ENCODE peak calls at places on chromosomes 6 and 20, in nine cellular contexts. S is left ventricle myocardium inferior, W is HCT116, K is GM23338, A is H9, P is WTC11, R is RWPE1, B is astrocyte of the spinal cord, L is PC-9. Z is an unnamed sample.
A peak's percentile ranks its signal among the peaks of the same experiment; 100 is the strongest.

GRCh38 chr6:112786801-112787200 is 439.7 kb downstream of the RFPL4B start:
- DNase-seq in S (no peak), W (no peak), K (no peak), A (no peak), P (no peak), R (no peak), B (no peak), L (no peak), Z (no peak)

GRCh38 chr6:100455230-100456124 is 9.2 kb downstream of the SIM1 start:
- DNase-seq in S (no peak), W (no peak), K (peak; percentile 76), A (peak; percentile 72), P (peak; percentile 53), R (no peak), B (no peak), L (no peak), Z (no peak)

GRCh38 chr6:41591859-41592502 is 45.8 kb downstream of the FOXP4 start:
- DNase-seq in S (peak; percentile 64), W (peak; percentile 46), K (peak; percentile 81), A (peak; percentile 81), P (peak; percentile 90), R (peak; percentile 90), B (peak; percentile 66), L (peak; percentile 71), Z (peak; percentile 90)

GRCh38 chr20:40633123-40633850 is 55.7 kb downstream of the MAFB start:
- DNase-seq in S (no peak), W (no peak), K (no peak), A (no peak), P (no peak), R (no peak), B (no peak), L (no peak), Z (peak; percentile 40)

GRCh38 chr6:117783280-117783679 is 108.0 kb downstream of the NUS1 start:
- DNase-seq in S (no peak), W (no peak), K (no peak), A (no peak), P (no peak), R (no peak), B (no peak), L (no peak), Z (no peak)

GRCh38 chr6:3351105-3351676 is 92.4 kb downstream of the PSMG4 start:
- DNase-seq in S (no peak), W (no peak), K (no peak), A (no peak), P (no peak), R (no peak), B (no peak), L (no peak), Z (no peak)

GRCh38 chr6:125154184-125155135 is 887 bp downstream of the TPD52L1 start:
- DNase-seq in S (no peak), W (peak; percentile 51), K (peak; percentile 69), A (peak; percentile 49), P (peak; percentile 42), R (peak; percentile 76), B (no peak), L (peak; percentile 73), Z (no peak)

GRCh38 chr20:62258499-62259293 is 20.4 kb downstream of the OSBPL2 start:
- DNase-seq in S (no peak), W (no peak), K (no peak), A (no peak), P (no peak), R (peak; percentile 47), B (peak; percentile 74), L (no peak), Z (no peak)

GRCh38 chr6:21808045-21808470 is 214.5 kb downstream of the SOX4 start:
- DNase-seq in S (peak; percentile 22), W (no peak), K (no peak), A (no peak), P (no peak), R (no peak), B (peak; percentile 79), L (peak; percentile 18), Z (no peak)

GRCh38 chr6:431986-432385 is 40.4 kb downstream of the IRF4 start:
- DNase-seq in S (no peak), W (no peak), K (no peak), A (no peak), P (no peak), R (no peak), B (peak; percentile 15), L (peak; percentile 44), Z (no peak)

GRCh38 chr20:33894798-33895197 is 83.7 kb downstream of the CHMP4B start:
- DNase-seq in S (no peak), W (no peak), K (no peak), A (no peak), P (no peak), R (no peak), B (no peak), L (no peak), Z (no peak)

GRCh38 chr6:37658121-37658520 is 39.6 kb downstream of the MDGA1 start:
- DNase-seq in S (no peak), W (no peak), K (no peak), A (no peak), P (no peak), R (no peak), B (no peak), L (no peak), Z (no peak)

GRCh38 chr6:94462231-94462630 is 1042.9 kb upstream of the EPHA7 start:
- DNase-seq in S (no peak), W (no peak), K (no peak), A (no peak), P (no peak), R (no peak), B (no peak), L (no peak), Z (no peak)

GRCh38 chr6:153032255-153032882 is 29.9 kb upstream of the MTRF1L start:
- DNase-seq in S (no peak), W (peak; percentile 27), K (peak; percentile 44), A (no peak), P (no peak), R (peak; percentile 20), B (peak; percentile 85), L (no peak), Z (no peak)

GRCh38 chr6:169841907-169842606 is 90.6 kb downstream of the ERMARD start:
- DNase-seq in S (no peak), W (no peak), K (no peak), A (peak; percentile 4), P (no peak), R (no peak), B (no peak), L (no peak), Z (peak; percentile 72)

GRCh38 chr6:78808933-78809332 is 58.4 kb upstream of the IRAK1BP1 start:
- DNase-seq in S (no peak), W (no peak), K (no peak), A (no peak), P (no peak), R (no peak), B (no peak), L (no peak), Z (no peak)
- TF ChIP-seq CTCF in S (no peak), W (no peak), K (no peak), A (no peak), P (no peak), R (no peak), B (no peak), L (no peak), Z (no peak)

GRCh38 chr20:45539382-45539781 is at the start of gene WFDC6:
- DNase-seq in S (no peak), W (no peak), K (no peak), A (no peak), P (no peak), R (no peak), B (no peak), L (no peak), Z (no peak)

GRCh38 chr20:45538209-45538798 is 978 bp downstream of the WFDC6 start:
- DNase-seq in S (no peak), W (no peak), K (peak; percentile 72), A (peak; percentile 58), P (peak; percentile 60), R (peak; percentile 85), B (no peak), L (no peak), Z (no peak)
- TF ChIP-seq CTCF in S (no peak), W (no peak), K (peak; percentile 65), A (peak; percentile 63), P (no peak), R (no peak), B (no peak), L (peak; percentile 53), Z (no peak)

GRCh38 chr6:8061736-8062135 is 2.5 kb downstream of the BLOC1S5 start:
- DNase-seq in S (no peak), W (no peak), K (no peak), A (no peak), P (no peak), R (no peak), B (no peak), L (no peak), Z (no peak)

GRCh38 chr6:8060346-8060745 is 3.8 kb downstream of the BLOC1S5 start:
- DNase-seq in S (no peak), W (no peak), K (no peak), A (no peak), P (no peak), R (no peak), B (no peak), L (no peak), Z (no peak)

GRCh38 chr6:8057263-8057662 is 6.9 kb downstream of the BLOC1S5 start:
- DNase-seq in S (no peak), W (no peak), K (no peak), A (no peak), P (no peak), R (no peak), B (no peak), L (no peak), Z (no peak)

GRCh38 chr6:8057793-8058192 is 6.4 kb downstream of the BLOC1S5 start:
- DNase-seq in S (no peak), W (no peak), K (no peak), A (no peak), P (no peak), R (no peak), B (no peak), L (no peak), Z (no peak)

DNA sequence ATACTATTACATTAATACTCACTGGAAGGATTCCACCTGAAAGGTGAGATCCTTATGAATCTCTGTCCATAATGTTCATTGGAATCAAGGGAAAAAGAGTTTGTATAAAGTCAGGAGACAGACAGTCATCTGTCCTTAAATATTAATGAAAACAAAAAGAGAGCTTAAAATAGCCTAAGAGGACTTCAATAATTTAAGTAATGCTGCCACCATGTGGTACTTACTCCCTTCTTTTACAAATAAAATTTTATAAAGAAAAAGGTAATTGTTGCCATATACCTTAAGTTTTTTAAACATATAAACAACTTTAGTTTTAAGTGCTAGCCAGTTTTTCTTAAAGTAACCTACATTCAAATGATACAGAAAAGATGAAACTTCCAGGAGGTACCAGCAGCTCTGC is 5.1 kb downstream of the BLOC1S5 start:
- DNase-seq in S (no peak), W (no peak), K (peak; percentile 38), A (no peak), P (no peak), R (no peak), B (peak; percentile 67), L (no peak), Z (no peak)
- TF ChIP-seq CTCF in S (peak; percentile 60), W (peak; percentile 45), K (peak; percentile 48), A (peak; percentile 53), P (no peak), R (peak; percentile 37), B (peak; percentile 20), L (peak; percentile 55), Z (peak; percentile 63)

DNA sequence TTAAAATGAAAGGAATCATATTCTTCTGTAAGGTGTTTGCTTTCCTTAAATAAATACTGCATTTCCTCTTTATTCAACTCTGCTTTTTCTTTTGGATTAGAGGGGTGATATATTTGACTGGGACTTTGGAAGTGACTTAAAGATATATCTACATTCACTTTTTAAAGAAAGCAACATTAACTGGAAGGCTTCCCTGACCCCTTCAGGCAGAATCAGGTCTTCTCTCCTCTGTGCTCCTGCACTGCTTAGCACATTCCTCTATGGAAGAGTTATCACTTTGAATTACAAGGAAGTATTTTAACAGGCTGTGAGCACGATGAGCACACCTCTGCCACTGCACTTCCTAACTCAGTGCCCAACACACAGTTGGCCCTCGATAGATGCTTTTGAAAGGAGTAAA is 59.2 kb upstream of the POU3F2 start:
- DNase-seq in S (no peak), W (no peak), K (peak; percentile 57), A (no peak), P (no peak), R (no peak), B (no peak), L (no peak), Z (no peak)
- TF ChIP-seq CTCF in S (no peak), W (no peak), K (peak; percentile 46), A (peak; percentile 43), P (no peak), R (no peak), B (no peak), L (no peak), Z (no peak)